ENCODE peak calls at places on chromosomes 2 and 18, in eight cellular contexts. Y is upper lobe of left lung, D is GM12891, V is spleen, M is endothelial cell of umbilical vein, Q is stomach, K is GM12878, F is sigmoid colon. Z is an unnamed sample.

GRCh38 chr18:8792688-8793316 is 87.4 kb downstream of the MTCL1 start:
- DNase-seq in Q (no peak), V (no peak), F (no peak), Y (no peak), K (no peak), M (no peak), D (no peak), Z (no peak)

GRCh38 chr18:52339891-52340371 is at the start of gene DCC:
- DNase-seq in M (no peak), Q (peak), F (no peak), Y (peak), V (no peak), D (no peak), K (no peak), Z (no peak)

GRCh38 chr2:43307973-43308372 is 81.6 kb upstream of the ZFP36L2 start:
- DNase-seq in K (no peak), F (no peak), V (no peak), D (no peak), M (no peak), Y (no peak), Q (no peak), Z (no peak)

GRCh38 chr2:170122883-170123547 is 54.9 kb upstream of the MYO3B start:
- DNase-seq in M (peak), D (no peak), Y (no peak), F (no peak), K (no peak), V (no peak), Q (no peak), Z (no peak)

GRCh38 chr2:229921101-229921891 is 513 bp downstream of the TRIP12 start:
- DNase-seq in K (no peak), M (peak), Q (peak), D (peak), F (peak), V (peak), Y (peak), Z (peak)

GRCh38 chr18:63444567-63444966 is 22.3 kb upstream of the VPS4B start:
- DNase-seq in Q (no peak), D (no peak), K (no peak), M (no peak), F (no peak), V (no peak), Y (peak), Z (no peak)

GRCh38 chr2:6820903-6821584 is 44.7 kb downstream of the CMPK2 start:
- DNase-seq in F (no peak), Q (no peak), Y (no peak), V (no peak), K (no peak), D (no peak), M (no peak), Z (no peak)

GRCh38 chr2:180630756-180631155 is 349.6 kb upstream of the UBE2E3 start:
- DNase-seq in D (no peak), F (no peak), V (no peak), Q (no peak), Y (no peak), K (no peak), M (no peak), Z (no peak)

GRCh38 chr2:6986251-6986893 is 69.2 kb downstream of the RNF144A start:
- DNase-seq in Y (peak), K (no peak), Q (no peak), D (no peak), V (no peak), M (peak), F (no peak), Z (no peak)

GRCh38 chr2:62038980-62039771 is 133.7 kb downstream of the COMMD1 start:
- DNase-seq in V (no peak), M (no peak), K (peak), Q (no peak), F (no peak), Y (peak), D (peak), Z (no peak)

GRCh38 chr2:130162968-130163367 is 18.1 kb upstream of the CCDC74B start:
- DNase-seq in D (no peak), Q (no peak), M (no peak), V (no peak), Y (no peak), K (no peak), F (no peak), Z (no peak)

GRCh38 chr2:55175254-55176093 is 56.6 kb downstream of the CLHC1 start:
- DNase-seq in D (peak), Q (no peak), M (peak), V (no peak), K (no peak), Y (no peak), F (no peak), Z (no peak)

GRCh38 chr2:112840068-112840445 is 3.5 kb upstream of the IL1B start:
- DNase-seq in Y (no peak), K (no peak), D (no peak), F (no peak), M (no peak), Q (no peak), V (no peak), Z (no peak)

GRCh38 chr2:119011162-119011909 is 69.3 kb downstream of the MARCO start:
- DNase-seq in F (no peak), D (peak), K (no peak), M (peak), Q (peak), Y (no peak), V (no peak), Z (peak)

GRCh38 chr2:238848941-238849853 is 1.3 kb downstream of the TWIST2 start:
- DNase-seq in Q (no peak), K (no peak), D (no peak), Y (no peak), F (no peak), V (no peak), M (peak), Z (no peak)

GRCh38 chr2:218959141-218959731 is at the start of gene CDK5R2:
- DNase-seq in K (peak), Y (peak), D (peak), V (peak), M (peak), F (peak), Q (peak), Z (peak)
- TF ChIP-seq POLR2A in K (no peak), Y (no peak), D (no peak), V (no peak), M (no peak), F (no peak), Q (no peak), Z (no peak)

DNA sequence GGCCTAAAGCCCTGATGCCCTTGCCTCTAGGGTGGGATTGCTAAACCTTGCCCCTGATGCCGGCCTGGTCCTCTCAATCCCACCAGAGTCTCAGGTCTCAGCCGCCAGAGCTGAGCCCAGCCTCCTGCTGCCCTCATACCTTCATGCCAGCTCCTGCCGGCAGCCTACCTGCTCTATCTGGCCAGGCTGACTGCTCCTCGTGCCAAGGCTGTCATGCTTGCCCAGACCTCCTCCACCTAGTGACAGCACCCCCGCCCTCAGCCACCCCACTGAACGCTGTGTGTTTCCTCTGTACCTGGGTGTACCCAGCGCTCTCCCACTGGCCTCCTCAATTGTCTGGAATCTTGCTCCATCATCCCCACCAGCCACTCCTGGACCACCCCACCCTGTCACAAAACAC is 120.1 kb downstream of the CACNB4 start:
- DNase-seq in Q (peak), F (no peak), K (no peak), D (no peak), M (no peak), Y (no peak), V (no peak), Z (no peak)
- TF ChIP-seq POLR2AphosphoS5 in Q (no peak), F (no peak), K (no peak), D (no peak), M (no peak), Y (no peak), V (no peak), Z (no peak)

GRCh38 chr2:218781691-218782528 is at the start of gene CYP27A1:
- DNase-seq in D (peak), V (peak), M (peak), Q (peak), K (no peak), Y (peak), F (peak), Z (no peak)
- TF ChIP-seq POLR2A in D (no peak), V (no peak), M (no peak), Q (no peak), K (no peak), Y (peak), F (no peak), Z (no peak)

GRCh38 chr2:9333591-9334171 is 89.6 kb downstream of the ITGB1BP1 start:
- DNase-seq in F (peak), V (no peak), Q (peak), D (no peak), K (no peak), M (peak), Y (peak), Z (no peak)
- TF ChIP-seq POLR2AphosphoS5 in F (no peak), V (no peak), Q (peak), D (no peak), K (no peak), M (no peak), Y (no peak), Z (no peak)

DNA sequence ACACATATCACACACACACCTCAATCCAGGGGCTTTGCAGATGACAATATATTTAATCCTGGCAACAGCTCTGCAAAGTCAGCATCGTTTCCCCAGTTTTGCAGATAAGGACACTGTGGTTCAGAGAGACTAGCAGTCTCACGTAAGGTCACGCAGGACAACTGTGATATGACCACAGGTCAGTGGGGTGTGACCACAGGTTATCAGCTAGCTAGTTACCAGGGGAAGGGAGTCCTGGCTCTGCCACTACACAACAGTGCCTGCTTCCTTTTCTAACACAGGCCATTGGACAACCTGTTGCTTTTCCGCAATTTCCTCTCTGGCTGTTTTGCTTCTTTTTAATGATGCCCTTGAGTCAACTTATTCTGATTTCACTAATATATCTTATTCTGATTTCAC is 33.3 kb downstream of the RBMS1 start:
- DNase-seq in K (no peak), F (no peak), V (no peak), Y (no peak), Q (no peak), D (no peak), M (no peak), Z (no peak)
- TF ChIP-seq POLR2A in K (no peak), F (no peak), V (no peak), Y (no peak), Q (no peak), D (no peak), M (no peak), Z (no peak)

GRCh38 chr2:240259201-240259923 is 118.9 kb upstream of the OTOS start:
- DNase-seq in Q (no peak), Y (no peak), K (no peak), M (no peak), F (peak), V (peak), D (no peak), Z (no peak)
- TF ChIP-seq POLR2AphosphoS5 in Q (peak), Y (peak), K (no peak), M (no peak), F (no peak), V (peak), D (no peak), Z (peak)

GRCh38 chr2:164841719-164842623 is at the start of gene COBLL1:
- DNase-seq in Y (peak), V (peak), Q (peak), D (peak), K (no peak), M (peak), F (peak), Z (no peak)

GRCh38 chr2:164839914-164840457 is 1.6 kb downstream of the COBLL1 start:
- DNase-seq in F (no peak), Q (no peak), K (no peak), V (no peak), M (peak), D (no peak), Y (no peak), Z (no peak)

GRCh38 chr2:164842624-164842966 is 972 bp upstream of the COBLL1 start:
- DNase-seq in V (no peak), M (no peak), K (no peak), D (no peak), Y (no peak), F (no peak), Q (no peak), Z (no peak)

GRCh38 chr2:164840458-164840929 is 1.1 kb downstream of the COBLL1 start:
- DNase-seq in V (peak), D (no peak), K (no peak), Q (peak), M (peak), Y (peak), F (peak), Z (no peak)

GRCh38 chr2:164840930-164841718 is 499 bp downstream of the COBLL1 start:
- DNase-seq in Y (peak), F (peak), V (peak), Q (peak), K (no peak), M (peak), D (peak), Z (no peak)
- TF ChIP-seq POLR2A in Y (peak), F (no peak), V (no peak), Q (no peak), K (no peak), M (no peak), D (no peak), Z (no peak)

GRCh38 chr18:13438507-13439056 is 220.0 kb downstream of the LDLRAD4 start:
- DNase-seq in F (no peak), V (no peak), D (no peak), Y (no peak), Q (no peak), M (no peak), K (no peak), Z (no peak)
- TF ChIP-seq POLR2AphosphoS5 in F (no peak), V (no peak), D (no peak), Y (no peak), Q (no peak), M (no peak), K (no peak), Z (no peak)

DNA sequence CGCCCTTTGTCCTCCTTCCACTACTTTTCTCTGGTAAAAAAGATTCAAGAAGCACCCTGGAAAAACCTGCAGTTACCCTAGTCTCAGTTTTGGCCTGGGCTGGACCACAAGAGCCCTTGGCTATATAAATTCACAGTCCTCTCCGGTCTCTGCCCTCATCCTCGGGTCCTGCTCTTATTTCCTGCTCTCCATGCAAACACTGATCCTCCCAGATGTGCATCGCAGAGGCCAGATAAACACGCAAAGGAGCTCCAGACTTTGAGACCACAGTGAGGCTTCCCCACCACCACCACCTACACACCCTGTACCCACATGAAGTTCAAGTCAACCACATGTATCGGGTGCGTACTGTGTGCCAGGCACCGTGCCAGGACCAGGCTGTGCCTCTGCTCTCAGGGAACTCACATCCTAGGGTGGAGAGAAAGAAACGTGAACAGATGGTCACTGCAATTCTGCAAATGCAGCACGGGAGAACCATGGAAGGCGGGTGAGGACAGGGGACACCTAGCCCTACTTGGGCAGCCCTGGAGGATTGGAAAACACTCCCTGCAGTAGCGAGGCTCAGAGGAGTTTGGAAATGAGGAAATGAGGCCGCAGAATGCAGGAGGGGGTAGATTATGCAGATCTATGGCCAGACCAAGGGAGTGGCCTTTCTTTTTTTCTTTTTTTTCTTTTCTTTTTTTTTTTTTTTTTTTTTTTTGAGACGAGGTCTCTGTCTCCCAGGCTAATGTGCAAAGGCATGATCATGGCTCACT is 7.5 kb downstream of the CTDSP1 start:
- DNase-seq in Q (peak), M (peak), F (peak), V (peak), K (peak), Y (peak), D (no peak), Z (no peak)
- TF ChIP-seq POLR2A in Q (no peak), M (no peak), F (no peak), V (no peak), K (peak), Y (no peak), D (no peak), Z (no peak)